ENCODE peak calls at places on chromosomes 5 and 9, in six cellular contexts. W is brain microvascular endothelial cell, S is uterus, K is lower leg skin, R is tibial artery, C is vagina. V is an unnamed sample.

GRCh38 chr5:115831163-115831768 is 10.1 kb downstream of the ATG12 start:
- DNase-seq in W (no peak), S (no peak), K (no peak), R (no peak), C (no peak), V (peak)

GRCh38 chr5:139836469-139837208 is 41.0 kb downstream of the PSD2 start:
- DNase-seq in W (no peak), S (no peak), K (no peak), R (peak), C (no peak), V (no peak)

GRCh38 chr5:141875795-141876627 is 2.2 kb downstream of the PCDH1 start:
- DNase-seq in W (no peak), S (no peak), K (peak), R (peak), C (peak), V (no peak)

GRCh38 chr5:91177085-91177484 is 206.0 kb downstream of the ARRDC3 start:
- DNase-seq in W (no peak), S (no peak), K (no peak), R (no peak), C (no peak), V (no peak)

GRCh38 chr5:156825688-156826087 is 24.4 kb upstream of the PPP1R2B start:
- DNase-seq in W (no peak), S (no peak), K (no peak), R (no peak), C (no peak), V (no peak)

GRCh38 chr9:122131401-122131921 is 28.1 kb downstream of the NDUFA8 start:
- DNase-seq in W (no peak), S (no peak), K (no peak), R (no peak), C (no peak), V (no peak)

GRCh38 chr5:132411382-132411925 is 41.9 kb downstream of the SLC22A5 start:
- DNase-seq in W (no peak), S (peak), K (no peak), R (no peak), C (no peak), V (no peak)

GRCh38 chr5:72656331-72656730 is 149.1 kb upstream of the ZNF366 start:
- DNase-seq in W (no peak), S (no peak), K (no peak), R (no peak), C (no peak), V (no peak)

GRCh38 chr9:123658792-123659191 is 271.1 kb downstream of the DENND1A start:
- DNase-seq in W (no peak), S (no peak), K (no peak), R (no peak), C (no peak), V (no peak)

GRCh38 chr9:38689678-38690077 is 30.3 kb downstream of the FAM240B start:
- DNase-seq in W (no peak), S (peak), K (no peak), R (no peak), C (no peak), V (peak)

GRCh38 chr5:40233268-40233667 is 446.4 kb upstream of the PTGER4 start:
- DNase-seq in W (no peak), S (no peak), K (no peak), R (no peak), C (no peak), V (peak)

GRCh38 chr5:72245517-72246238 is 74.4 kb downstream of the MRPS27 start:
- DNase-seq in W (no peak), S (no peak), K (no peak), R (no peak), C (no peak), V (no peak)

GRCh38 chr9:86637515-86637914 is 283.3 kb upstream of the TUT7 start:
- DNase-seq in W (peak), S (peak), K (no peak), R (no peak), C (no peak), V (peak)

GRCh38 chr5:181167814-181168488 is 20.6 kb downstream of the OR2V2 start:
- DNase-seq in W (no peak), S (no peak), K (no peak), R (peak), C (no peak), V (no peak)

GRCh38 chr9:134947265-134947955 is 29.7 kb upstream of the FCN1 start:
- DNase-seq in W (no peak), S (no peak), K (no peak), R (no peak), C (no peak), V (no peak)

GRCh38 chr5:149141224-149141956 is at the start of gene ABLIM3:
- DNase-seq in W (peak), S (peak), K (peak), R (peak), C (no peak), V (peak)

GRCh38 chr5:62206150-62206829 is 99.7 kb upstream of the KIF2A start:
- DNase-seq in W (peak), S (no peak), K (no peak), R (no peak), C (no peak), V (peak)

GRCh38 chr5:15833365-15833764 is 333.4 kb downstream of the FBXL7 start:
- DNase-seq in W (no peak), S (no peak), K (no peak), R (no peak), C (no peak), V (no peak)

GRCh38 chr5:142627371-142628217 is 58.3 kb downstream of the FGF1 start:
- DNase-seq in W (no peak), S (peak), K (no peak), R (no peak), C (no peak), V (peak)

GRCh38 chr5:157743163-157744054 is at the start of gene LSM11:
- DNase-seq in W (peak), S (peak), K (peak), R (peak), C (no peak), V (peak)

GRCh38 chr5:172973127-172973916 is 10.2 kb upstream of the ATP6V0E1 start:
- DNase-seq in W (peak), S (no peak), K (no peak), R (no peak), C (no peak), V (no peak)

GRCh38 chr5:10317825-10318682 is 10.4 kb upstream of the CMBL start:
- DNase-seq in W (no peak), S (no peak), K (no peak), R (no peak), C (no peak), V (no peak)

GRCh38 chr5:146130440-146131045 is 25.2 kb upstream of the PLAC8L1 start:
- DNase-seq in W (no peak), S (no peak), K (no peak), R (no peak), C (no peak), V (peak)

GRCh38 chr9:94533155-94533554 is 21.7 kb upstream of the PCAT7 start:
- DNase-seq in W (no peak), S (no peak), K (no peak), R (no peak), C (no peak), V (no peak)
- TF ChIP-seq CTCF in W (no peak), S (no peak), K (no peak), R (no peak), C (no peak), V (no peak)

GRCh38 chr5:65113766-65114165 is 345.0 kb downstream of the CWC27 start:
- DNase-seq in W (no peak), S (no peak), K (no peak), R (no peak), C (no peak), V (peak)
- H3K4me3 ChIP-seq in W (no peak), S (no peak), K (no peak), R (no peak), C (no peak), V (no peak)

DNA sequence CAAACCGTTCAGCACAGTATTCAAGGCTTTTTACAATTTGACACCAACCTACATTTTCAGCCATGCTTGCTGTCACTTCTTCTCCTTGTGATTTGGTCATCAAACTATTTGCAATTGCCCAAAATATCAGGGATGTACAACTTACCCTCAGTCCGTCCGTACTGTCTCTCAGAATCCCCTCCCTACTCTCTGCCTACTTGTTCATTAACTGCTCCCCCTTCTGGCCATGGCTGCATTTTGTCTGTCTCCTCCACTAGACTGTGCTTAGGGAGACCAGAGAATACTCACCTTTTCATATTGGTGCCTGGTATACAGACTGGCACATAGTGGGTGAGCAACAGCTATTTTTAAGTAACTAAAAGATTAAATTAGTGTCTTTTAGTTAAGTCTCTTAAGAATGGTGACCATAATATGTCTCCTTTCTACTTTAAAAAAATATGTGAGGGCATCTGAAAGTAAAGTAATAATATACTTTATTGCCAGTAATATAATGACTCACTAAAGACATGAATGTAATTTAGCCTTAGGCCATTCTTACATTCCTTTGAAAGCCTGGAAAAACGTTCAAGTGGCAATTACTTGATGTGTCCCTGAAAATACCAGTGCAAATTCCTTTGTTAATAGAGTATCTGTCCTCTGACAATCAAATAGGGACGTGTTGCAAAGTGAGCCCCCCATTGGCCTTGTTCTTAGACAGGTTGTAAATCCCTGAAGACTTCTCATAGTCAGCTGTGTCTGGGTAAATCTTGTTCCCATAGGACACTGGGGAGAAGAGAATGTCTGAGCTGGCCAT is 27.8 kb downstream of the PRLR start:
- DNase-seq in W (peak), S (no peak), K (no peak), R (no peak), C (no peak), V (peak)
- TF ChIP-seq CTCF in W (peak), S (no peak), K (no peak), R (peak), C (no peak), V (peak)

DNA sequence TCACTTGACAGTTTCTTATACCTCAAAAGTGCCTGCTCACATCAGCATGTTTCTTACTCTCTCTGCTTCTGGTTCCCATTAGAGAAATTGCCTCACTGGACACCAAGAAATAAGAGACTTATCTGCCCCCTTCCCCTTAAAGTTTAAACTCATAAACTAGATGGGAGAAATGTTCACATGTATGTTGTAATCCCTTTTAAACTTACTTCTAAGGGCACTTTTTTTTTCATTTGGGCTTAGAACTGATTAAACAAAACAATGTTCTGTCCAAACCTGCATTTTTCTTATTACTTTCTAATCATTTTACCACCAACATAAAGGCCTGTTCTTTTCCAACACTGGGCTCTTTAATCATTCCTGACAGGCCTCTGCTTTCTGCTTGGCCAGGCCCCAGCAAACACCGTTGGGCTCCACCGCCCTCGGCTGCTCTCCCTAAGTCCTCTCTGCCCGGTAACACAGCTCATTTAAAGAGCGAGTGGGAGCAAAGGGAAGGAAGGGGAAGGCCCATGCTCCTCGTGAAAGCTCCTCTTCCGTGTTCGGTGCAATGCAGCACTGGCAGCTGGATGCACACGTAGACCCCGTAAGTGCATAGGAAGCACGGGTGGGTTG is 53.4 kb downstream of the ROR2 start:
- DNase-seq in W (no peak), S (peak), K (peak), R (no peak), C (no peak), V (peak)
- H3K4me3 ChIP-seq in W (no peak), S (no peak), K (no peak), R (no peak), C (peak), V (no peak)

V was measured in AG10803.